ENCODE peak calls at places on chromosome 12, in six cellular contexts. L is HCT116, M is endothelial cell, Y is endodermal cell, A is cardiac muscle cell, J is foreskin fibroblast. B is an unnamed sample.
A peak's percentile ranks its signal among the peaks of the same experiment; 100 is the strongest.

GRCh38 chr12:7542813-7543212 is 39.2 kb upstream of the CD163 start:
- DNase-seq in A (peak; percentile 2), L (no peak), J (peak; percentile 60), M (no peak), Y (no peak), B (no peak)

GRCh38 chr12:49925433-49926194 is 21.9 kb upstream of the FAIM2 start:
- DNase-seq in Y (peak; percentile 30), A (no peak), M (no peak), L (no peak), J (no peak), B (no peak)

GRCh38 chr12:117686911-117687377 is 281.8 kb downstream of the KSR2 start:
- DNase-seq in Y (no peak), L (peak; percentile 76), M (no peak), J (peak; percentile 71), A (peak; percentile 16), B (no peak)

GRCh38 chr12:25107920-25108319 is 87.0 kb downstream of the DNAI7 start:
- DNase-seq in Y (no peak), J (no peak), L (no peak), M (no peak), A (no peak), B (peak; percentile 51)

GRCh38 chr12:11576104-11576503 is 73.4 kb upstream of the ETV6 start:
- DNase-seq in M (no peak), L (no peak), A (peak; percentile 82), Y (no peak), J (peak; percentile 39), B (no peak)

GRCh38 chr12:53025250-53025649 is 19.0 kb downstream of the EIF4B start:
- DNase-seq in Y (peak; percentile 50), M (no peak), J (no peak), L (no peak), A (no peak), B (no peak)

GRCh38 chr12:131458048-131458374 is 252.9 kb upstream of the SFSWAP start:
- DNase-seq in Y (no peak), M (no peak), L (no peak), A (no peak), J (no peak), B (no peak)

GRCh38 chr12:56628671-56629458 is 1.3 kb downstream of the BAZ2A start:
- DNase-seq in Y (peak; percentile 80), J (peak; percentile 54), L (no peak), A (peak; percentile 73), M (peak; percentile 57), B (peak; percentile 58)

GRCh38 chr12:46386877-46387629 is 14.5 kb upstream of the SLC38A2 start:
- DNase-seq in L (no peak), A (peak; percentile 81), M (no peak), J (peak; percentile 38), Y (peak; percentile 76), B (peak; percentile 34)

GRCh38 chr12:53399896-53400295 is 19.9 kb downstream of the SP1 start:
- DNase-seq in L (no peak), M (no peak), Y (no peak), A (no peak), J (no peak), B (no peak)

GRCh38 chr12:122471324-122472226 is 29.2 kb downstream of the ZCCHC8 start:
- DNase-seq in M (no peak), Y (no peak), L (peak; percentile 42), J (peak; percentile 55), A (peak; percentile 85), B (peak; percentile 54)

GRCh38 chr12:15662983-15663659 is 126.1 kb downstream of the EPS8 start:
- DNase-seq in L (peak; percentile 8), Y (no peak), A (peak; percentile 65), J (no peak), M (no peak), B (no peak)

GRCh38 chr12:74915718-74916117 is 293.9 kb downstream of the KCNC2 start:
- DNase-seq in M (no peak), Y (no peak), L (no peak), A (no peak), J (no peak), B (no peak)

GRCh38 chr12:110846615-110847566 is at the start of gene CCDC63:
- DNase-seq in A (peak; percentile 62), Y (peak; percentile 95), J (peak; percentile 39), L (peak; percentile 68), M (peak; percentile 76), B (peak; percentile 60)

GRCh38 chr12:131735153-131735456 is 24.2 kb downstream of the SFSWAP start:
- DNase-seq in Y (no peak), J (no peak), M (no peak), A (no peak), L (no peak), B (no peak)

GRCh38 chr12:109730306-109731145 is 16.9 kb downstream of the FAM222A start:
- DNase-seq in J (no peak), A (no peak), L (no peak), Y (peak; percentile 41), M (no peak), B (no peak)

GRCh38 chr12:34287986-34288962 is 266.0 kb downstream of the ALG10 start:
- DNase-seq in A (no peak), J (no peak), M (no peak), Y (peak; percentile 22), L (no peak), B (no peak)

GRCh38 chr12:10304161-10304574 is 3.5 kb upstream of the KLRD1 start:
- DNase-seq in M (no peak), L (no peak), A (no peak), Y (no peak), J (peak; percentile 22), B (no peak)

GRCh38 chr12:115313929-115314328 is 630.0 kb upstream of the TBX3 start:
- DNase-seq in A (no peak), M (no peak), L (no peak), J (peak; percentile 89), Y (no peak), B (no peak)

DNA sequence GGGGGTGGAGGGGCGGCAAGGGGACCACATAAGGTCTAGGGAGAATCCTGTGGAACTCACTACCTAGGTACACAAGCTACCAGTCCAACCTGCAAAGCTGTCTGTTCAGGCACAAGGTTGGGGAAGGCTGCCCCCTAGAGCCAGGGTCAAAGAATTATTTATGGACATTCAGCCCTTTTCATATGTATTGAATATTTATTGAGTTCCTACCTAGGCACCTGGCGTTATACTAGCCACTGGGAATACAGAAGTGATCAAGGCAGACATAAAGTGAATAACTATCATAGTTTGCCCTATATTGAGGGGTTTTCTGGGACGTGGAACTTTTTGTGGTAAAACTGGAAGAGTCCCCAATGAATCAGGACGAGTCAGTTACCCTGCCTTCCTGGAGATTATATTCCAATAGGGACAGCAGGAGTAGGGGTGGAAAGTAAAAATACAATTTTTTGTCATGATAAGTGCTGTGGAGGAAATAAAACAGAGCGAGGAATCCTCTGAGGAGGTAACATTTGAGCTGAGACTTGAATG is 5.8 kb upstream of the SLC48A1 start:
- DNase-seq in Y (peak; percentile 94), J (no peak), M (peak; percentile 67), L (peak; percentile 52), A (peak; percentile 57), B (peak; percentile 76)
- TF ChIP-seq CTCF in Y (peak; percentile 83), J (peak; percentile 34), M (peak; percentile 75), L (peak; percentile 90), A (peak; percentile 60), B (peak; percentile 73)

GRCh38 chr12:27707216-27707615 is 3.4 kb upstream of the MRPS35 start:
- DNase-seq in A (no peak), L (no peak), M (no peak), J (no peak), Y (no peak), B (no peak)

GRCh38 chr12:27709932-27710591 is 570 bp upstream of the MRPS35 start:
- DNase-seq in Y (no peak), L (no peak), J (peak; percentile 22), M (no peak), A (peak; percentile 68), B (no peak)

GRCh38 chr12:27709212-27709931 is 1.3 kb upstream of the MRPS35 start:
- DNase-seq in J (no peak), M (no peak), L (no peak), Y (no peak), A (no peak), B (no peak)

GRCh38 chr12:27703720-27704452 is 6.7 kb upstream of the MRPS35 start:
- DNase-seq in M (peak; percentile 80), A (peak; percentile 93), J (peak; percentile 79), L (peak; percentile 87), Y (peak; percentile 96), B (peak; percentile 56)

GRCh38 chr12:27705263-27705662 is 5.4 kb upstream of the MRPS35 start:
- DNase-seq in J (no peak), Y (peak; percentile 85), A (no peak), L (no peak), M (peak; percentile 21), B (no peak)
- TF ChIP-seq CTCF in J (no peak), Y (peak; percentile 80), A (no peak), L (no peak), M (no peak), B (no peak)

GRCh38 chr12:26612203-26612602 is 220.8 kb downstream of the ITPR2 start:
- DNase-seq in L (no peak), M (no peak), Y (no peak), J (no peak), A (no peak), B (no peak)
- TF ChIP-seq CTCF in L (no peak), M (no peak), Y (no peak), J (no peak), A (no peak), B (no peak)

GRCh38 chr12:102119674-102120563 is at the start of the genes NUP37 and PARPBP:
- DNase-seq in A (peak; percentile 90), Y (peak; percentile 99), J (peak; percentile 85), L (peak; percentile 86), M (peak; percentile 90), B (peak; percentile 87)
- TF ChIP-seq CTCF in A (no peak), Y (no peak), J (no peak), L (no peak), M (no peak), B (no peak)